ENCODE peak calls at places on chromosomes 1 and 21, in eight cellular contexts. Q is activated T-cell treated with anti-CD3 and anti-CD28 coated beads for 24 hours; U is thyroid gland; T is activated CD4-positive, alpha-beta T cell treated with anti-CD3 and anti-CD28 coated beads, Interleukin-2, amount 50 U/mL, for 24 hours; Z is anterior cingulate cortex; N is activated effector memory CD4-positive, alpha-beta T cell treated with anti-CD3 and anti-CD28 coated beads, Interleukin-2, amount 50 U/mL, for 16 hours; J is NCI-H510A; W is NCI-H524. P is an unnamed sample.

GRCh38 chr1:22117851-22118250 is 25.0 kb downstream of the WNT4 start:
- DNase-seq in Q (no peak), U (peak; percentile 15), T (no peak), Z (no peak), N (peak; percentile 33), J (no peak), W (peak; percentile 5), P (no peak)

GRCh38 chr21:46048926-46049889 is 48.7 kb upstream of the COL6A2 start:
- DNase-seq in Q (no peak), U (peak; percentile 39), T (no peak), Z (no peak), N (no peak), J (no peak), W (peak; percentile 71), P (no peak)

GRCh38 chr1:31122101-31122735 is 56.7 kb upstream of the PUM1 start:
- DNase-seq in Q (no peak), U (no peak), T (no peak), Z (no peak), N (no peak), J (no peak), W (no peak), P (no peak)

GRCh38 chr21:35520869-35521268 is 471.8 kb upstream of the RUNX1 start:
- DNase-seq in Q (no peak), U (no peak), T (no peak), Z (no peak), N (no peak), J (no peak), W (no peak), P (no peak)

GRCh38 chr1:111032295-111032897 is 68.7 kb upstream of the LRIF1 start:
- DNase-seq in Q (peak; percentile 16), U (no peak), T (peak; percentile 45), Z (no peak), N (no peak), J (no peak), W (peak; percentile 44), P (no peak)

GRCh38 chr1:193408782-193409293 is 222.4 kb upstream of the B3GALT2 start:
- DNase-seq in Q (no peak), U (peak; percentile 67), T (no peak), Z (no peak), N (peak; percentile 64), J (no peak), W (no peak), P (no peak)

GRCh38 chr1:228648647-228649383 is 86.5 kb upstream of the RHOU start:
- DNase-seq in Q (no peak), U (no peak), T (no peak), Z (no peak), N (no peak), J (no peak), W (no peak), P (peak; percentile 35)

GRCh38 chr21:42843021-42843420 is 36.3 kb downstream of the WDR4 start:
- DNase-seq in Q (no peak), U (no peak), T (no peak), Z (no peak), N (no peak), J (no peak), W (no peak), P (peak; percentile 29)

GRCh38 chr1:200714504-200715187 is 24.0 kb upstream of the CAMSAP2 start:
- DNase-seq in Q (no peak), U (no peak), T (no peak), Z (no peak), N (no peak), J (no peak), W (no peak), P (no peak)

P was measured in spleen.